ENCODE peak calls at places on chromosomes 12 and 14, in ten cellular contexts. One of them, this sample, is unnamed.

GRCh38 chr14:98514016-98514415 is 758.0 kb downstream of the BCL11B start:
- DNase-seq in esophagus squamous epithelium: no peak
- DNase-seq in cardiac fibroblast: no peak
- DNase-seq in suprapubic skin: no peak
- DNase-seq in activated CD8-positive, alpha-beta T cell treated with anti-CD3 and anti-CD28 coated beads for 36 hours: no peak
- DNase-seq in BJ: no peak
- DNase-seq in CD4-positive, alpha-beta T cell: no peak
- DNase-seq in A549: no peak
- DNase-seq in HFFc6: no peak
- DNase-seq in nephron progenitor cell: no peak
- DNase-seq in this sample: no peak

GRCh38 chr14:81452341-81452740 is 52.2 kb upstream of the STON2 start:
- DNase-seq in nephron progenitor cell: no peak
- DNase-seq in HFFc6: no peak
- DNase-seq in cardiac fibroblast: no peak
- DNase-seq in esophagus squamous epithelium: no peak
- DNase-seq in suprapubic skin: no peak
- DNase-seq in A549: no peak
- DNase-seq in activated CD8-positive, alpha-beta T cell treated with anti-CD3 and anti-CD28 coated beads for 36 hours: no peak
- DNase-seq in CD4-positive, alpha-beta T cell: no peak
- DNase-seq in BJ: no peak
- DNase-seq in this sample: no peak

GRCh38 chr12:51076235-51076930 is 7.0 kb downstream of the CSRNP2 start:
- DNase-seq in BJ: no peak
- DNase-seq in cardiac fibroblast: no peak
- DNase-seq in suprapubic skin: peak
- DNase-seq in activated CD8-positive, alpha-beta T cell treated with anti-CD3 and anti-CD28 coated beads for 36 hours: peak
- DNase-seq in HFFc6: no peak
- DNase-seq in A549: no peak
- DNase-seq in esophagus squamous epithelium: no peak
- DNase-seq in CD4-positive, alpha-beta T cell: no peak
- DNase-seq in nephron progenitor cell: no peak
- DNase-seq in this sample: no peak

GRCh38 chr12:5556033-5556614 is 124.2 kb downstream of the NTF3 start:
- DNase-seq in nephron progenitor cell: peak
- DNase-seq in esophagus squamous epithelium: no peak
- DNase-seq in CD4-positive, alpha-beta T cell: no peak
- DNase-seq in A549: peak
- DNase-seq in cardiac fibroblast: no peak
- DNase-seq in activated CD8-positive, alpha-beta T cell treated with anti-CD3 and anti-CD28 coated beads for 36 hours: peak
- DNase-seq in suprapubic skin: no peak
- DNase-seq in HFFc6: no peak
- DNase-seq in BJ: no peak
- DNase-seq in this sample: peak

GRCh38 chr14:44895716-44896115 is 66.0 kb downstream of the KLHL28 start:
- DNase-seq in cardiac fibroblast: peak
- DNase-seq in esophagus squamous epithelium: no peak
- DNase-seq in HFFc6: peak
- DNase-seq in nephron progenitor cell: no peak
- DNase-seq in suprapubic skin: no peak
- DNase-seq in A549: no peak
- DNase-seq in activated CD8-positive, alpha-beta T cell treated with anti-CD3 and anti-CD28 coated beads for 36 hours: no peak
- DNase-seq in BJ: peak
- DNase-seq in CD4-positive, alpha-beta T cell: no peak
- DNase-seq in this sample: no peak

GRCh38 chr14:56587701-56588100 is 8.1 kb downstream of the TMEM260 start:
- DNase-seq in HFFc6: no peak
- DNase-seq in A549: no peak
- DNase-seq in esophagus squamous epithelium: no peak
- DNase-seq in activated CD8-positive, alpha-beta T cell treated with anti-CD3 and anti-CD28 coated beads for 36 hours: no peak
- DNase-seq in CD4-positive, alpha-beta T cell: no peak
- DNase-seq in BJ: no peak
- DNase-seq in cardiac fibroblast: no peak
- DNase-seq in nephron progenitor cell: no peak
- DNase-seq in suprapubic skin: no peak
- DNase-seq in this sample: no peak

GRCh38 chr12:75650989-75651695 is 139.7 kb upstream of the KRR1 start:
- DNase-seq in CD4-positive, alpha-beta T cell: no peak
- DNase-seq in activated CD8-positive, alpha-beta T cell treated with anti-CD3 and anti-CD28 coated beads for 36 hours: no peak
- DNase-seq in HFFc6: no peak
- DNase-seq in A549: no peak
- DNase-seq in nephron progenitor cell: no peak
- DNase-seq in BJ: no peak
- DNase-seq in cardiac fibroblast: peak
- DNase-seq in esophagus squamous epithelium: no peak
- DNase-seq in suprapubic skin: no peak
- DNase-seq in this sample: no peak

GRCh38 chr14:21521526-21521925 is 4.6 kb downstream of the SALL2 start:
- DNase-seq in activated CD8-positive, alpha-beta T cell treated with anti-CD3 and anti-CD28 coated beads for 36 hours: no peak
- DNase-seq in A549: no peak
- DNase-seq in CD4-positive, alpha-beta T cell: no peak
- DNase-seq in HFFc6: peak
- DNase-seq in BJ: peak
- DNase-seq in esophagus squamous epithelium: no peak
- DNase-seq in nephron progenitor cell: no peak
- DNase-seq in cardiac fibroblast: peak
- DNase-seq in suprapubic skin: no peak
- DNase-seq in this sample: no peak

DNA sequence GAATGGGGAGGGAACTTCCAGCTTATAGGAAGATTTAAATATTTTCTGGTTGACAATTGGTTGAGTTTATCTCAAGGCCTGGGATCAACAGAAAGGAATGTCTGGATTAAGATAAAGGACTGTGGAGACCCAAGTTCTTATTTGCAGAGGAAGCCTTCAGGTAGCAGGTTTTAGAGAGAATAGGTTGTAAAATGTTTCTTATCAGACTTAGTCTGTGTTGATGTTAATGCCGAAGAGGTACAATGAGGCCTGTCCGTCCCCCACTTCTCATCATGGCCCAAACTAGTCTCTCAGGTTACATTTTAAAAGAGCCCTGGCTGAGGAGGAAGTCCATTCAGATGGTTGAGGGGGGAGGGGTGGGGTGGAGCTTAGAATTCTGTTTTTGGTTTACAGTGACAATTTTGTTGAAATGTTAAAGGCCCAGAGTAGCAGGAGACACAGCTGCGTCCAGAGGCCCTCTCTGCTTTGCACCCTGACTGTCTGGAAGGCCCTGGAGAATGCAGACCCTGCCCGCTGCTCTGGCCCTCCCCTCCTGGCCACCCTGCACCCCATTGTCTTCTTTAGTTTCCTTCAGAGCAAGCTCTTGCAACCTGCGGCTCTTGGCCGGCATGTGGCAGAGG is 672.5 kb upstream of the TMEM132C start:
- DNase-seq in CD4-positive, alpha-beta T cell: no peak
- DNase-seq in activated CD8-positive, alpha-beta T cell treated with anti-CD3 and anti-CD28 coated beads for 36 hours: no peak
- DNase-seq in HFFc6: no peak
- DNase-seq in BJ: no peak
- DNase-seq in cardiac fibroblast: no peak
- DNase-seq in suprapubic skin: no peak
- DNase-seq in A549: no peak
- DNase-seq in esophagus squamous epithelium: no peak
- DNase-seq in nephron progenitor cell: no peak
- DNase-seq in this sample: no peak
- TF ChIP-seq CTCF in CD4-positive, alpha-beta T cell: no peak
- TF ChIP-seq CTCF in activated CD8-positive, alpha-beta T cell treated with anti-CD3 and anti-CD28 coated beads for 36 hours: no peak
- TF ChIP-seq CTCF in HFFc6: no peak
- TF ChIP-seq CTCF in BJ: no peak
- TF ChIP-seq CTCF in cardiac fibroblast: no peak
- TF ChIP-seq CTCF in suprapubic skin: no peak
- TF ChIP-seq CTCF in A549: no peak
- TF ChIP-seq CTCF in esophagus squamous epithelium: no peak
- TF ChIP-seq CTCF in nephron progenitor cell: no peak
- TF ChIP-seq CTCF in this sample: no peak

DNA sequence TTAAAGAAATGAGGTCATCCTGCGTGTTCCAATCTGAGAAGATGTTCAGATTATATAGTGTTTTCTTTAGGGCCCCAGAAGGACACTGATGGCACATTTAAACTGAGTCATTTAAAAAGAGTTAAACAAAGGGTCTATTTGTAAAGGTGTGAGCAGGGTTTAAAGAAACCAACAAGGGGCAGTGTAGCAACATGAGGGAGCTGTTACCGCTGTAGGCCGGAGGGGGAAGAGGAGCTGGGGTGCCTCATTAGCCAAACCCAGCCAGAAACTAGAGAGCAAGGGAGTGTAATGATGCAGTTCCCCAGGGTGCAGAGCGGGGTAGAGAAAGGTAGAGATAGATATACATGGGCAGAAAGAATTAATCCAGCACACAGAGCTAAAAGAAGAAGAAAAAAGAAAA is 160.4 kb downstream of the TBX5 start:
- DNase-seq in nephron progenitor cell: no peak
- DNase-seq in HFFc6: no peak
- DNase-seq in esophagus squamous epithelium: no peak
- DNase-seq in A549: no peak
- DNase-seq in suprapubic skin: no peak
- DNase-seq in activated CD8-positive, alpha-beta T cell treated with anti-CD3 and anti-CD28 coated beads for 36 hours: no peak
- DNase-seq in cardiac fibroblast: peak
- DNase-seq in CD4-positive, alpha-beta T cell: no peak
- DNase-seq in BJ: no peak
- DNase-seq in this sample: no peak
- TF ChIP-seq CTCF in nephron progenitor cell: no peak
- TF ChIP-seq CTCF in HFFc6: peak
- TF ChIP-seq CTCF in esophagus squamous epithelium: no peak
- TF ChIP-seq CTCF in A549: no peak
- TF ChIP-seq CTCF in suprapubic skin: no peak
- TF ChIP-seq CTCF in activated CD8-positive, alpha-beta T cell treated with anti-CD3 and anti-CD28 coated beads for 36 hours: no peak
- TF ChIP-seq CTCF in cardiac fibroblast: no peak
- TF ChIP-seq CTCF in CD4-positive, alpha-beta T cell: no peak
- TF ChIP-seq CTCF in BJ: peak
- TF ChIP-seq CTCF in this sample: no peak

GRCh38 chr12:64723630-64724029 is 35.6 kb downstream of the GNS start:
- DNase-seq in A549: no peak
- DNase-seq in CD4-positive, alpha-beta T cell: no peak
- DNase-seq in suprapubic skin: no peak
- DNase-seq in cardiac fibroblast: no peak
- DNase-seq in esophagus squamous epithelium: no peak
- DNase-seq in BJ: no peak
- DNase-seq in activated CD8-positive, alpha-beta T cell treated with anti-CD3 and anti-CD28 coated beads for 36 hours: no peak
- DNase-seq in HFFc6: no peak
- DNase-seq in nephron progenitor cell: no peak
- DNase-seq in this sample: no peak

GRCh38 chr12:64724201-64724745 is 34.9 kb downstream of the GNS start:
- DNase-seq in CD4-positive, alpha-beta T cell: no peak
- DNase-seq in activated CD8-positive, alpha-beta T cell treated with anti-CD3 and anti-CD28 coated beads for 36 hours: no peak
- DNase-seq in A549: no peak
- DNase-seq in suprapubic skin: no peak
- DNase-seq in cardiac fibroblast: no peak
- DNase-seq in BJ: no peak
- DNase-seq in HFFc6: no peak
- DNase-seq in esophagus squamous epithelium: no peak
- DNase-seq in nephron progenitor cell: no peak
- DNase-seq in this sample: no peak

GRCh38 chr12:64720884-64721283 is 38.3 kb downstream of the GNS start:
- DNase-seq in CD4-positive, alpha-beta T cell: no peak
- DNase-seq in suprapubic skin: no peak
- DNase-seq in esophagus squamous epithelium: no peak
- DNase-seq in cardiac fibroblast: no peak
- DNase-seq in HFFc6: no peak
- DNase-seq in A549: no peak
- DNase-seq in activated CD8-positive, alpha-beta T cell treated with anti-CD3 and anti-CD28 coated beads for 36 hours: no peak
- DNase-seq in BJ: no peak
- DNase-seq in nephron progenitor cell: no peak
- DNase-seq in this sample: no peak

GRCh38 chr12:64718649-64719048 is 40.6 kb downstream of the GNS start:
- DNase-seq in A549: no peak
- DNase-seq in activated CD8-positive, alpha-beta T cell treated with anti-CD3 and anti-CD28 coated beads for 36 hours: no peak
- DNase-seq in cardiac fibroblast: no peak
- DNase-seq in CD4-positive, alpha-beta T cell: no peak
- DNase-seq in suprapubic skin: no peak
- DNase-seq in nephron progenitor cell: no peak
- DNase-seq in BJ: no peak
- DNase-seq in esophagus squamous epithelium: no peak
- DNase-seq in HFFc6: no peak
- DNase-seq in this sample: no peak

GRCh38 chr12:64722835-64723234 is 36.4 kb downstream of the GNS start:
- DNase-seq in HFFc6: no peak
- DNase-seq in BJ: no peak
- DNase-seq in CD4-positive, alpha-beta T cell: no peak
- DNase-seq in nephron progenitor cell: no peak
- DNase-seq in activated CD8-positive, alpha-beta T cell treated with anti-CD3 and anti-CD28 coated beads for 36 hours: no peak
- DNase-seq in suprapubic skin: no peak
- DNase-seq in cardiac fibroblast: no peak
- DNase-seq in A549: no peak
- DNase-seq in esophagus squamous epithelium: no peak
- DNase-seq in this sample: no peak
- TF ChIP-seq CTCF in HFFc6: no peak
- TF ChIP-seq CTCF in BJ: no peak
- TF ChIP-seq CTCF in CD4-positive, alpha-beta T cell: no peak
- TF ChIP-seq CTCF in nephron progenitor cell: no peak
- TF ChIP-seq CTCF in activated CD8-positive, alpha-beta T cell treated with anti-CD3 and anti-CD28 coated beads for 36 hours: no peak
- TF ChIP-seq CTCF in suprapubic skin: no peak
- TF ChIP-seq CTCF in cardiac fibroblast: no peak
- TF ChIP-seq CTCF in A549: no peak
- TF ChIP-seq CTCF in esophagus squamous epithelium: no peak
- TF ChIP-seq CTCF in this sample: no peak

GRCh38 chr12:100564090-100564489 is 9.4 kb upstream of the GAS2L3 start:
- DNase-seq in cardiac fibroblast: peak
- DNase-seq in A549: no peak
- DNase-seq in esophagus squamous epithelium: no peak
- DNase-seq in CD4-positive, alpha-beta T cell: no peak
- DNase-seq in BJ: no peak
- DNase-seq in HFFc6: no peak
- DNase-seq in activated CD8-positive, alpha-beta T cell treated with anti-CD3 and anti-CD28 coated beads for 36 hours: no peak
- DNase-seq in nephron progenitor cell: no peak
- DNase-seq in suprapubic skin: no peak
- DNase-seq in this sample: no peak

GRCh38 chr12:100564905-100565467 is 8.5 kb upstream of the GAS2L3 start:
- DNase-seq in esophagus squamous epithelium: no peak
- DNase-seq in nephron progenitor cell: no peak
- DNase-seq in activated CD8-positive, alpha-beta T cell treated with anti-CD3 and anti-CD28 coated beads for 36 hours: no peak
- DNase-seq in HFFc6: no peak
- DNase-seq in suprapubic skin: no peak
- DNase-seq in A549: no peak
- DNase-seq in BJ: no peak
- DNase-seq in CD4-positive, alpha-beta T cell: no peak
- DNase-seq in cardiac fibroblast: no peak
- DNase-seq in this sample: no peak

GRCh38 chr12:100566887-100567637 is 6.4 kb upstream of the GAS2L3 start:
- DNase-seq in cardiac fibroblast: peak
- DNase-seq in CD4-positive, alpha-beta T cell: no peak
- DNase-seq in suprapubic skin: no peak
- DNase-seq in esophagus squamous epithelium: no peak
- DNase-seq in activated CD8-positive, alpha-beta T cell treated with anti-CD3 and anti-CD28 coated beads for 36 hours: no peak
- DNase-seq in BJ: no peak
- DNase-seq in HFFc6: no peak
- DNase-seq in A549: no peak
- DNase-seq in nephron progenitor cell: no peak
- DNase-seq in this sample: no peak

GRCh38 chr12:100567945-100568344 is 5.5 kb upstream of the GAS2L3 start:
- DNase-seq in suprapubic skin: no peak
- DNase-seq in cardiac fibroblast: no peak
- DNase-seq in HFFc6: no peak
- DNase-seq in BJ: no peak
- DNase-seq in nephron progenitor cell: no peak
- DNase-seq in esophagus squamous epithelium: no peak
- DNase-seq in activated CD8-positive, alpha-beta T cell treated with anti-CD3 and anti-CD28 coated beads for 36 hours: no peak
- DNase-seq in A549: no peak
- DNase-seq in CD4-positive, alpha-beta T cell: no peak
- DNase-seq in this sample: no peak

DNA sequence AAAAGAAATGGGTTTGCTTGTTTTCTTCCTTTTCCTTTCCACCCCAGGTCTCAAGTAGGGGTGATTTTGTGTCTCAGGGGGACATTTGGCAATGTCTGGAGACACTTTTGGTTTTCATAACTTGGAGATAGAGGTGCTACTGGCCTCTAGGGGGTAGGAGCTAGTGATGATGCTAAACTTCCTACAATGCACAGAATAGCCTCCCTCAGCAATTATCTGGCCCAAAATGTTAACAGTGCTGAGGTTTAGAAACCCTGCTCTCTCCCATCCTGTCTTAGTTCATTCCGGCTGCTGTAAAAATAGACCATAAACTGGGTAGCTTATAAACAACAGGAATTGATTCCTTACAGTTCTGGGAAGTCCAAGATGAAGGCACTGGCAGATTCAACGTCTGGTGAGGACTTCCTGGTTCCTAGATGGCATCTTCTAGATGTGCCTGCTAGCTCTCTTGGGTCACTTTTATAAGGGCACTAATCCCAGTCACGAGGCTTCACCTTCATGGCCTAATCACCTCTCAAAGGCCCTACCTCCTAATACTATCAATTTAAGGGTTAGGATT is 7.4 kb upstream of the GAS2L3 start:
- DNase-seq in CD4-positive, alpha-beta T cell: no peak
- DNase-seq in cardiac fibroblast: no peak
- DNase-seq in nephron progenitor cell: no peak
- DNase-seq in A549: no peak
- DNase-seq in HFFc6: no peak
- DNase-seq in suprapubic skin: no peak
- DNase-seq in BJ: no peak
- DNase-seq in esophagus squamous epithelium: no peak
- DNase-seq in activated CD8-positive, alpha-beta T cell treated with anti-CD3 and anti-CD28 coated beads for 36 hours: no peak
- DNase-seq in this sample: no peak
- TF ChIP-seq CTCF in CD4-positive, alpha-beta T cell: no peak
- TF ChIP-seq CTCF in cardiac fibroblast: no peak
- TF ChIP-seq CTCF in nephron progenitor cell: no peak
- TF ChIP-seq CTCF in A549: no peak
- TF ChIP-seq CTCF in HFFc6: peak
- TF ChIP-seq CTCF in suprapubic skin: no peak
- TF ChIP-seq CTCF in BJ: no peak
- TF ChIP-seq CTCF in esophagus squamous epithelium: no peak
- TF ChIP-seq CTCF in activated CD8-positive, alpha-beta T cell treated with anti-CD3 and anti-CD28 coated beads for 36 hours: no peak
- TF ChIP-seq CTCF in this sample: no peak